ENCODE peak calls at places on chromosomes 4 and X, in seven cellular contexts. P is OCI-LY7; S is tibial nerve; H is cardiac muscle cell; I is gastrocnemius medialis; W is CD8-positive, alpha-beta memory T cell; V is ovary. A is an unnamed sample.
A peak's percentile ranks its signal among the peaks of the same experiment; 100 is the strongest.

GRCh38 chr4:158710814-158711213 is 12.4 kb downstream of the PPID start:
- DNase-seq in I (no peak), H (no peak), V (no peak), P (no peak), S (no peak), W (no peak), A (no peak)

GRCh38 chrX:19794690-19795089 is 92.7 kb downstream of the SH3KBP1 start:
- DNase-seq in W (no peak), I (no peak), H (no peak), V (no peak), S (no peak), P (no peak), A (peak; percentile 29)

GRCh38 chr4:159105063-159105414 is 2.2 kb downstream of the RAPGEF2 start:
- DNase-seq in S (no peak), I (no peak), V (no peak), H (no peak), W (no peak), P (no peak), A (no peak)

GRCh38 chr4:177478496-177478895 is 36.3 kb upstream of the AGA start:
- DNase-seq in H (no peak), P (no peak), I (no peak), W (no peak), V (no peak), S (no peak), A (no peak)

GRCh38 chr4:40349561-40350198 is 14.5 kb downstream of the CHRNA9 start:
- DNase-seq in S (no peak), I (no peak), H (no peak), W (no peak), P (peak; percentile 33), V (no peak), A (peak; percentile 43)

GRCh38 chr4:7183780-7184460 is 8.4 kb upstream of the SORCS2 start:
- DNase-seq in P (no peak), H (no peak), I (no peak), S (no peak), W (no peak), V (no peak), A (no peak)

GRCh38 chr4:166816901-166817300 is 417.4 kb downstream of the SPOCK3 start:
- DNase-seq in P (no peak), W (no peak), H (no peak), S (no peak), V (no peak), I (no peak), A (peak; percentile 97)

GRCh38 chrX:118545510-118545909 is 49.9 kb downstream of the DOCK11 start:
- DNase-seq in P (no peak), I (no peak), W (no peak), H (no peak), V (no peak), S (no peak), A (no peak)

GRCh38 chr4:176425035-176425434 is 105.3 kb downstream of the SPCS3 start:
- DNase-seq in S (no peak), V (no peak), P (no peak), H (no peak), W (no peak), I (no peak), A (no peak)

GRCh38 chr4:23932186-23932585 is 42.3 kb upstream of the PPARGC1A start:
- DNase-seq in I (no peak), S (no peak), H (no peak), V (no peak), W (no peak), P (no peak), A (no peak)

GRCh38 chrX:80792205-80792604 is 17.5 kb downstream of the BRWD3 start:
- DNase-seq in W (no peak), P (no peak), V (no peak), I (no peak), H (no peak), S (no peak), A (no peak)

GRCh38 chr4:153438916-153439756 is 27.0 kb upstream of the TMEM131L start:
- DNase-seq in S (no peak), P (peak; percentile 81), I (no peak), H (no peak), V (no peak), W (peak; percentile 61), A (peak; percentile 36)

GRCh38 chr4:168612435-168613139 is 115.7 kb downstream of the PALLD start:
- DNase-seq in W (no peak), H (no peak), S (no peak), V (no peak), P (no peak), I (no peak), A (no peak)

GRCh38 chr4:136441629-136442282 is 1090.5 kb downstream of the PCDH18 start:
- DNase-seq in V (no peak), P (no peak), H (no peak), W (no peak), S (no peak), I (no peak), A (no peak)

GRCh38 chr4:140865830-140866229 is 109.6 kb upstream of the TBC1D9 start:
- DNase-seq in I (no peak), V (no peak), S (no peak), H (no peak), W (no peak), P (no peak), A (no peak)

GRCh38 chrX:13845721-13846378 is 29.0 kb upstream of the GPM6B start:
- DNase-seq in S (no peak), W (no peak), P (no peak), H (no peak), I (peak; percentile 28), V (no peak), A (no peak)

GRCh38 chr4:7516773-7517144 is 82.0 kb upstream of the PSAPL1 start:
- DNase-seq in W (no peak), I (no peak), H (peak; percentile 89), P (no peak), S (no peak), V (peak; percentile 40), A (no peak)

GRCh38 chr4:185713272-185713671 is 98.7 kb downstream of the SORBS2 start:
- DNase-seq in I (no peak), V (no peak), W (no peak), H (no peak), S (no peak), P (no peak), A (peak; percentile 30)

GRCh38 chr4:67436742-67437141 is 108.6 kb downstream of the CENPC start:
- DNase-seq in P (no peak), I (no peak), H (no peak), W (no peak), V (no peak), S (no peak), A (peak; percentile 8)

GRCh38 chrX:310621-311155 is 7.9 kb downstream of the GTPBP6 start:
- DNase-seq in I (no peak), P (no peak), V (no peak), W (no peak), H (no peak), S (no peak), A (no peak)
- H3K36me3 ChIP-seq in I (no peaks in the 10 kb centered on the region), P (peaks cover 84% of the 10 kb centered on the region), V (peaks cover 2% of the 10 kb centered on the region), W (peaks cover 19% of the 10 kb centered on the region), H (peaks cover 37% of the 10 kb centered on the region), S (peaks cover 25% of the 10 kb centered on the region), A (peaks cover 18% of the 10 kb centered on the region)

DNA sequence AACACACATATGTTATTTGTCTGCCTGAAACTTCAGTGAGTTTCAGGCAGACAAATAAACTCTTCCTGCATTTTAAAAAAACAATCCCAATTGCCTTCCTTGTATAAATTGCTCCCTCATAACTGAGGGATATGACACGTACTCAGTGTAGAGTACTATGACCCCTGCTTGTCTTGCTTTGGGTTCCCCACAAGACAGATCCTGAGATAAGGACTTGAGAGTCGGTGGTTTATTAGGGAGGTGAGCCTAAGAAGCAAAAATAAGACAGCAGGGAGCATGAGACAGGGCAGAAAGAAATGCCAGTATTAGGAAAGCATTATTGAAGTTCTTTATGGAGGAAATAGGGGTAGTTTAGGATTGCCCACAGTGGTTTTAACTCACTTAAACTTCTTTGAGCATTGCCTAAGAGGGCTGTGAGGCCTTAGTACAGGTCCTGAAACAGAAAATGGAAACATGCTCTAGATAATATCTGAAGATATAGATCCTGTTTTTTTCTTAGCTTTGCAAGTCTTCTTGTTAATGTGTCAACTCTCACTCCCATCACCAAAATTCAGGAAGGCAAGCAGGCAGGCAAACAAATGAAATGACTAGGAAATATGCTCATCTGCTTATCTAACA is 33.7 kb downstream of the RTL3 start:
- DNase-seq in H (no peak), V (no peak), S (no peak), P (no peak), W (no peak), I (no peak), A (no peak)
- H3K4me1 ChIP-seq in H (no peaks in the 10 kb centered on the region), V (no peaks in the 10 kb centered on the region), S (no peaks in the 10 kb centered on the region), P (no peaks in the 10 kb centered on the region), W (no peaks in the 10 kb centered on the region), I (no peaks in the 10 kb centered on the region), A (no peaks in the 10 kb centered on the region)

GRCh38 chr4:75698162-75698962 is 25.2 kb upstream of the G3BP2 start:
- DNase-seq in H (no peak), P (peak; percentile 53), S (no peak), W (peak; percentile 40), I (no peak), V (no peak), A (no peak)
- H3K4me3 ChIP-seq in H (no peak overlapping the region), P (no peak overlapping the region), S (no peak overlapping the region), W (no peak overlapping the region), I (no peak overlapping the region), V (no peak overlapping the region), A (no peak overlapping the region)

GRCh38 chr4:48147621-48148020 is 13.6 kb upstream of the TXK start:
- DNase-seq in W (no peak), H (no peak), I (no peak), S (no peak), P (no peak), V (no peak), A (no peak)
- H3K36me3 ChIP-seq in W (no peaks in the 10 kb centered on the region), H (no peaks in the 10 kb centered on the region), I (no peaks in the 10 kb centered on the region), S (no peaks in the 10 kb centered on the region), P (no peaks in the 10 kb centered on the region), V (no peaks in the 10 kb centered on the region), A (peaks cover 3% of the 10 kb centered on the region)

GRCh38 chr4:183171484-183172267 is 72.6 kb downstream of the WWC2 start:
- DNase-seq in P (no peak), I (no peak), W (no peak), S (no peak), H (no peak), V (no peak), A (no peak)
- H3K4me1 ChIP-seq in P (no peaks in the 10 kb centered on the region), I (peaks cover 4% of the 10 kb centered on the region), W (no peaks in the 10 kb centered on the region), S (peaks cover 45% of the 10 kb centered on the region), H (peaks cover 14% of the 10 kb centered on the region), V (peaks cover 14% of the 10 kb centered on the region), A (peaks cover 2% of the 10 kb centered on the region)